ENCODE peak calls at places on chromosomes 7 and 10, in five cellular contexts. F is GM23338, E is HepG2, X is K562, Y is GM12878. P is an unnamed sample.
A peak's percentile ranks its signal among the peaks of the same experiment; 100 is the strongest.

GRCh38 chr7:372939-373791 is 83.2 kb downstream of the FOXL3 start:
- DNase-seq in F (no peak), E (peak; percentile 92), X (no peak), Y (no peak), P (no peak)

GRCh38 chr7:6284461-6285360 is 12.3 kb upstream of the CYTH3 start:
- DNase-seq in F (no peak), E (peak; percentile 27), X (no peak), Y (no peak), P (peak; percentile 40)

GRCh38 chr10:107915277-107915634 is 750.8 kb upstream of the SORCS1 start:
- DNase-seq in F (peak; percentile 29), E (peak; percentile 4), X (no peak), Y (no peak), P (no peak)

GRCh38 chr10:18421726-18422293 is 229.6 kb downstream of the NSUN6 start:
- DNase-seq in F (no peak), E (no peak), X (no peak), Y (no peak), P (no peak)

GRCh38 chr10:27713906-27714305 is 31.7 kb downstream of the MKX start:
- DNase-seq in F (no peak), E (no peak), X (no peak), Y (no peak), P (no peak)

GRCh38 chr7:7119668-7120208 is 62.6 kb upstream of the C1GALT1 start:
- DNase-seq in F (no peak), E (peak; percentile 28), X (no peak), Y (no peak), P (no peak)

GRCh38 chr7:95845007-95845406 is 72.7 kb downstream of the DYNC1I1 start:
- DNase-seq in F (no peak), E (no peak), X (no peak), Y (no peak), P (no peak)

GRCh38 chr7:155425946-155426345 is 32.0 kb upstream of the EN2 start:
- DNase-seq in F (no peak), E (no peak), X (no peak), Y (no peak), P (no peak)

GRCh38 chr10:98344589-98345038 is 70.4 kb downstream of the PYROXD2 start:
- DNase-seq in F (no peak), E (no peak), X (no peak), Y (no peak), P (no peak)

GRCh38 chr7:25429731-25430130 is 201.4 kb upstream of the NPVF start:
- DNase-seq in F (no peak), E (peak; percentile 13), X (no peak), Y (no peak), P (no peak)

GRCh38 chr10:133613699-133614098 is 12.9 kb downstream of the FRG2B start:
- DNase-seq in F (no peak), E (no peak), X (no peak), Y (no peak), P (no peak)

GRCh38 chr10:69866688-69867461 is 65.2 kb downstream of the COL13A1 start:
- DNase-seq in F (peak; percentile 78), E (no peak), X (no peak), Y (no peak), P (no peak)

GRCh38 chr7:121016976-121017375 is 28.5 kb downstream of the CPED1 start:
- DNase-seq in F (no peak), E (no peak), X (no peak), Y (no peak), P (no peak)
- TF ChIP-seq JUNB in F (no peak), E (no peak), X (no peak), Y (no peak), P (no peak)

GRCh38 chr10:4280481-4281206 is 495.6 kb upstream of the KLF6 start:
- DNase-seq in F (no peak), E (no peak), X (no peak), Y (no peak), P (no peak)
- TF ChIP-seq JUNB in F (no peak), E (no peak), X (no peak), Y (no peak), P (no peak)

GRCh38 chr7:131686833-131687232 is 130.4 kb upstream of the PODXL start:
- DNase-seq in F (no peak), E (no peak), X (no peak), Y (no peak), P (no peak)

GRCh38 chr7:131690446-131690845 is 134.0 kb upstream of the PODXL start:
- DNase-seq in F (no peak), E (no peak), X (no peak), Y (no peak), P (no peak)

GRCh38 chr7:131689662-131690234 is 133.3 kb upstream of the PODXL start:
- DNase-seq in F (no peak), E (no peak), X (no peak), Y (no peak), P (no peak)

GRCh38 chr7:131687296-131687695 is 130.9 kb upstream of the PODXL start:
- DNase-seq in F (no peak), E (no peak), X (no peak), Y (no peak), P (no peak)

GRCh38 chr7:131688738-131689661 is 132.6 kb upstream of the PODXL start:
- DNase-seq in F (peak; percentile 89), E (peak; percentile 49), X (peak; percentile 94), Y (no peak), P (peak; percentile 94)
- TF ChIP-seq JUNB in F (no peak), E (no peak), X (no peak), Y (no peak), P (no peak)

DNA sequence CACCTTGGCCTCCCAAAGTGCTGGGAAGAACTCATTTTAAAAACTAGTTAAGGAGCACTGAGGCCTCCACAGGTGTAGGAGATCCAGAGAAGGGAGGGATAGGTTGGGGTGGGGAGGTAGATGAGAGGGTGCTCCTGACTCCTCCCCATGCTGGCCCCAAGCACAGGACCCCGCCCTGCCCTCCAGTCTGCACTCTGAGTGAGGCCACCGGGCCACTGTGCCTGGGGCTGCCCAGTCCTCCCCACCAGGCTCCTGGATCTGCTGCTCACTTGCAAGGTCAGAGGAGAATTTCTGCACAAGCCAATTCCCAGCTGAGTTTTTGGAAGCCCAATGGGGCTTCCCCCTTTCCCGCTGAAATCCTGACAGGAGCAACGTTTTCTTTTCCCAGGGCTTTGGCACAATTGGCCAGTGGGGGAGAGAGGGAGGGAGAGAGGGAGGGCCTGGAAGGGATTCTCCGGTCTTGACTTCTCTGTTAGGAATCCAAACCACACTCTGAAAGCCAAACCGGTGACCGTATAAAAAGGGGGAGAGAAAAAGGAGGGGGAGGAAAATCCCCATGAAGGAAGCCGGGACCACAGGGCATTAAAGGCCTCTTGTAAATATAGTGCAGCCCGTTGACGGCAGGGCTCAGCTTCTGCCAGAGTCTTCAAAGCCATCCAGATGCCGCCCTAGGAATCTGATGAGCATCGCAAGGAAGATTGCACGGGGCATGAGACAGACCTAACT is 116.2 kb downstream of the SH3PXD2A start:
- DNase-seq in F (peak; percentile 61), E (no peak), X (no peak), Y (no peak), P (no peak)
- TF ChIP-seq JUNB in F (no peak), E (no peak), X (no peak), Y (no peak), P (no peak)

DNA sequence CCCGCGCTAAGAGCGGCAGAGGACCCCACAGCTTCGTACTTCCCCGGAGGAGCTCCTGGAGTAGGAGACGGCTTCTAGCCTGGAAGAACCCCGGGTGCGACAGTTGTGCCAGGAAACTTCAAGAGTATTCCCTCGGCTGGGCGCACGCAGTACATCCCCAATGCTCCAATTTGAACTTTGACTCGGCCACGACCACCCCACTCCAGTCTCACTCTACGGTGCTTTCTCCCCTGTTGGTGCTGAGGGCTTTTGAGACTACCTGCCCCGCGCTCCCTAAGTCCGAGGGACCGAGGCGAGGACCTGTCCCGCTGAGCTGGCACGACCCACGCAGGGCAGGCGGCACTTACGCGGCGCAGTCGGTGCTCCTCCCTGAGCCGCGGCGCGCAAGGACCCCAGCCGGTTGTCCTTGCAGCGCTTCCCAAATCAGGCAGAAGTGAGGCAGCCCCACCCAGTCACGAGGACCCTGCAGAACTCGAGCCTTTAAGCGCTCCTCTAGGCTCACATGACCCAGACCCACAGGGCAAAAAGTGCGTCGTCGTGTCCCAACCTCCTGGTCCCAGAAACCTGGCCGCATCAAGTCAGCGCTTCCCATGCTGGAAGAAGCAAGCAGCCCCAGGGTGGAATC is at the start of gene CPVL:
- DNase-seq in F (peak; percentile 76), E (peak; percentile 71), X (no peak), Y (no peak), P (no peak)
- TF ChIP-seq JUNB in F (no peak), E (no peak), X (no peak), Y (no peak), P (no peak)

GRCh38 chr7:73904219-73905136 is 43.5 kb downstream of the TMEM270 start:
- DNase-seq in F (no peak), E (no peak), X (no peak), Y (no peak), P (no peak)

GRCh38 chr7:73905360-73905759 is 44.4 kb downstream of the TMEM270 start:
- DNase-seq in F (no peak), E (no peak), X (no peak), Y (no peak), P (no peak)

GRCh38 chr7:73901823-73902597 is 41.1 kb downstream of the TMEM270 start:
- DNase-seq in F (peak; percentile 85), E (no peak), X (no peak), Y (no peak), P (no peak)

GRCh38 chr7:73901231-73901822 is 40.4 kb downstream of the TMEM270 start:
- DNase-seq in F (no peak), E (no peak), X (no peak), Y (no peak), P (no peak)

GRCh38 chr7:73903321-73904218 is 42.6 kb downstream of the TMEM270 start:
- DNase-seq in F (no peak), E (no peak), X (no peak), Y (no peak), P (no peak)
- TF ChIP-seq JUNB in F (no peak), E (no peak), X (no peak), Y (no peak), P (no peak)

P was measured in A549.